ENCODE peak calls at places on chromosome 21, in five cellular contexts. One of them, this sample, is unnamed.

GRCh38 chr21:27108228-27108627 is 141.3 kb upstream of the ADAMTS5 start:
- DNase-seq in GM12891: no peak
- DNase-seq in GM12892: no peak
- DNase-seq in K562: no peak
- DNase-seq in SK-N-SH: peak
- DNase-seq in this sample: no peak

GRCh38 chr21:42242611-42243010 is 23.7 kb downstream of the ABCG1 start:
- DNase-seq in GM12891: no peak
- DNase-seq in GM12892: no peak
- DNase-seq in K562: no peak
- DNase-seq in SK-N-SH: no peak
- DNase-seq in this sample: no peak

GRCh38 chr21:36297938-36298572 is 21.9 kb upstream of the MORC3 start:
- DNase-seq in GM12891: peak
- DNase-seq in GM12892: peak
- DNase-seq in K562: peak
- DNase-seq in SK-N-SH: no peak
- DNase-seq in this sample: no peak

GRCh38 chr21:46388896-46389295 is 64.9 kb downstream of the PCNT start:
- DNase-seq in GM12891: no peak
- DNase-seq in GM12892: no peak
- DNase-seq in K562: no peak
- DNase-seq in SK-N-SH: no peak
- DNase-seq in this sample: no peak

GRCh38 chr21:46354518-46354917 is 30.6 kb downstream of the PCNT start:
- DNase-seq in GM12891: no peak
- DNase-seq in GM12892: no peak
- DNase-seq in K562: no peak
- DNase-seq in SK-N-SH: no peak
- DNase-seq in this sample: no peak

GRCh38 chr21:15601390-15601789 is 128.4 kb upstream of the USP25 start:
- DNase-seq in GM12891: no peak
- DNase-seq in GM12892: no peak
- DNase-seq in K562: no peak
- DNase-seq in SK-N-SH: no peak
- DNase-seq in this sample: no peak

GRCh38 chr21:43752758-43753438 is 23.2 kb downstream of the CSTB start:
- DNase-seq in GM12891: no peak
- DNase-seq in GM12892: no peak
- DNase-seq in K562: no peak
- DNase-seq in SK-N-SH: no peak
- DNase-seq in this sample: no peak

GRCh38 chr21:43917515-43918384 is 52.7 kb downstream of the AGPAT3 start:
- DNase-seq in GM12891: no peak
- DNase-seq in GM12892: no peak
- DNase-seq in K562: peak
- DNase-seq in SK-N-SH: no peak
- DNase-seq in this sample: no peak

GRCh38 chr21:36571556-36571955 is 91.6 kb upstream of the CLDN14 start:
- DNase-seq in GM12891: no peak
- DNase-seq in GM12892: no peak
- DNase-seq in K562: no peak
- DNase-seq in SK-N-SH: no peak
- DNase-seq in this sample: no peak

GRCh38 chr21:42721341-42721824 is 68.0 kb downstream of the PDE9A start:
- DNase-seq in GM12891: no peak
- DNase-seq in GM12892: no peak
- DNase-seq in K562: no peak
- DNase-seq in SK-N-SH: no peak
- DNase-seq in this sample: no peak

GRCh38 chr21:20822559-20823133 is 175.6 kb upstream of the NCAM2 start:
- DNase-seq in GM12891: no peak
- DNase-seq in GM12892: no peak
- DNase-seq in K562: no peak
- DNase-seq in SK-N-SH: no peak
- DNase-seq in this sample: no peak

GRCh38 chr21:43866233-43866632 is 1.2 kb downstream of the AGPAT3 start:
- DNase-seq in GM12891: peak
- DNase-seq in GM12892: peak
- DNase-seq in K562: peak
- DNase-seq in SK-N-SH: peak
- DNase-seq in this sample: no peak

GRCh38 chr21:46352913-46353312 is 29.0 kb downstream of the PCNT start:
- DNase-seq in GM12891: no peak
- DNase-seq in GM12892: no peak
- DNase-seq in K562: no peak
- DNase-seq in SK-N-SH: no peak
- DNase-seq in this sample: no peak

GRCh38 chr21:39556176-39556575 is 56.6 kb upstream of the B3GALT5 start:
- DNase-seq in GM12891: no peak
- DNase-seq in GM12892: no peak
- DNase-seq in K562: no peak
- DNase-seq in SK-N-SH: peak
- DNase-seq in this sample: no peak

GRCh38 chr21:14864211-14865021 is 200.4 kb downstream of the NRIP1 start:
- DNase-seq in GM12891: no peak
- DNase-seq in GM12892: no peak
- DNase-seq in K562: peak
- DNase-seq in SK-N-SH: peak
- DNase-seq in this sample: peak

GRCh38 chr21:19565587-19565986 is 1162.0 kb upstream of the TMPRSS15 start:
- DNase-seq in GM12891: no peak
- DNase-seq in GM12892: no peak
- DNase-seq in K562: no peak
- DNase-seq in SK-N-SH: no peak
- DNase-seq in this sample: no peak

GRCh38 chr21:36425286-36425685 is 40.1 kb downstream of the CHAF1B start:
- DNase-seq in GM12891: no peak
- DNase-seq in GM12892: no peak
- DNase-seq in K562: no peak
- DNase-seq in SK-N-SH: no peak
- DNase-seq in this sample: no peak

GRCh38 chr21:35348686-35349085 is 299.6 kb upstream of the RUNX1 start:
- DNase-seq in GM12891: no peak
- DNase-seq in GM12892: no peak
- DNase-seq in K562: no peak
- DNase-seq in SK-N-SH: no peak
- DNase-seq in this sample: no peak

GRCh38 chr21:14916676-14917141 is 148.1 kb downstream of the NRIP1 start:
- DNase-seq in GM12891: no peak
- DNase-seq in GM12892: no peak
- DNase-seq in K562: no peak
- DNase-seq in SK-N-SH: no peak
- DNase-seq in this sample: no peak

GRCh38 chr21:42440187-42440792 is 36.6 kb downstream of the UBASH3A start:
- DNase-seq in GM12891: peak
- DNase-seq in GM12892: peak
- DNase-seq in K562: no peak
- DNase-seq in SK-N-SH: no peak
- DNase-seq in this sample: no peak

GRCh38 chr21:16193758-16194606 is 464.2 kb downstream of the USP25 start:
- DNase-seq in GM12891: no peak
- DNase-seq in GM12892: no peak
- DNase-seq in K562: no peak
- DNase-seq in SK-N-SH: no peak
- DNase-seq in this sample: no peak

GRCh38 chr21:14603202-14603601 is 57.1 kb upstream of the SAMSN1 start:
- DNase-seq in GM12891: no peak
- DNase-seq in GM12892: no peak
- DNase-seq in K562: no peak
- DNase-seq in SK-N-SH: no peak
- DNase-seq in this sample: no peak

GRCh38 chr21:16081304-16081703 is 351.5 kb downstream of the USP25 start:
- DNase-seq in GM12891: no peak
- DNase-seq in GM12892: no peak
- DNase-seq in K562: no peak
- DNase-seq in SK-N-SH: no peak
- DNase-seq in this sample: no peak

GRCh38 chr21:36640260-36641244 is 58.4 kb upstream of the SIM2 start:
- DNase-seq in GM12891: no peak
- DNase-seq in GM12892: no peak
- DNase-seq in K562: no peak
- DNase-seq in SK-N-SH: no peak
- DNase-seq in this sample: no peak

GRCh38 chr21:41482321-41482720 is 25.6 kb downstream of the TMPRSS2 start:
- DNase-seq in GM12891: no peak
- DNase-seq in GM12892: no peak
- DNase-seq in K562: no peak
- DNase-seq in SK-N-SH: no peak
- DNase-seq in this sample: no peak

GRCh38 chr21:37915941-37916794 is at the start of gene KCNJ6:
- DNase-seq in GM12891: no peak
- DNase-seq in GM12892: no peak
- DNase-seq in K562: peak
- DNase-seq in SK-N-SH: peak
- DNase-seq in this sample: peak
- TF ChIP-seq TAF1 in GM12891: no peak
- TF ChIP-seq TAF1 in GM12892: no peak
- TF ChIP-seq TAF1 in K562: no peak
- TF ChIP-seq TAF1 in SK-N-SH: no peak
- TF ChIP-seq TAF1 in this sample: no peak

DNA sequence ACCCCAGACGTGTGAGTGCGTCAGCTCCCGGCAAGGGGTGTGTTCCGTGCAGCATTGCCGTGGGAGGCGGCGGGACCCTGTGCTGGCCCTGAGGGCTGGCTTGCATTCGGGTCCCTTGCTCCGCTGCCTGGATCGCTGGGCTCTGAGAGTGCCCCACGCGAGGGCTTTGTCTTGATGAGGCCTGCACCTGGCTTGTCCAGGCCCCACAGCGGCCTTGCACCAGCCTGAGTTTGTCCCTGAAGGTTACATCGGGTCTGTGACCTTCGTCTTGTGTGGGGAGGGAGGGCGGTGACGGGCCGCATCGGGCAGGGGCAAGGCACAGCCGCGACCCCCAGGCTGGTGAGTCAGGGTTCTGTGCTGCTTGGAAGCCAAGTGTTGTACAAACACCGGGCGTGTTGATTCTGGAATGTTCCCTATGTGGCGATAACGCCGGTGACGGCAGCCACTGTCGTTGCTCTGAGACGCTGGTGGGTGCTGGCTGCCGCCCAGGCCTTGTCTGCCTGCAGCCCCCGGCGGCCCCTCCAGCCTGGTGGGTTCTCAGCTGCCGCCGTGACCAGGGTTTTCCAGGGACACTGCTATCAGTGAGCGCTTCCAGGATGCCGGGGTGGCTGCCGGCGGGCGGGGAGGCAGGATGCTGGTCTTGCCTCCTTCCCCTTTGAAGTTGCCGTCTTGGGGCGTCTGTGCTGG is 42.9 kb downstream of the SLX9 start:
- DNase-seq in GM12891: no peak
- DNase-seq in GM12892: no peak
- DNase-seq in K562: no peak
- DNase-seq in SK-N-SH: no peak
- DNase-seq in this sample: no peak
- TF ChIP-seq TAF1 in GM12891: no peak
- TF ChIP-seq TAF1 in GM12892: no peak
- TF ChIP-seq TAF1 in K562: no peak
- TF ChIP-seq TAF1 in SK-N-SH: no peak
- TF ChIP-seq TAF1 in this sample: no peak

DNA sequence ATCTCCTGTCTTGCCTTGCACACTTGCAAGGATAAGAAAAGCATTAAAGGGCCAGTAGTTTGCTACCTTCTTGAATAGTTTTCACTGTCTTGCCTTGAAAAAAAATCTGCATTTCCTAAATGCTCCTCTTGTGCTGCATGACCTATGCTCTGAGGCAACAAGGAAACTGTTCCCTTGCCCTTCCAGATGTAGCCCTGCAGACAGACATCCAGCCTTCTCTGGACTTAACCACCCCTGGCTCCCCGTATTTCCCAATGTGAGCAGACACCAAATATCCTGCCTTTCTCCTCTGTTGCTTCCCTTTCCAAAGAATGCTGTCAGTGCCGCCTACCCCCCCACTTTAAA is 177.6 kb downstream of the GABPA start:
- DNase-seq in GM12891: no peak
- DNase-seq in GM12892: no peak
- DNase-seq in K562: no peak
- DNase-seq in SK-N-SH: no peak
- DNase-seq in this sample: no peak
- TF ChIP-seq TAF1 in GM12891: no peak
- TF ChIP-seq TAF1 in GM12892: no peak
- TF ChIP-seq TAF1 in K562: no peak
- TF ChIP-seq TAF1 in SK-N-SH: no peak
- TF ChIP-seq TAF1 in this sample: no peak

GRCh38 chr21:31220567-31220966 is 123.5 kb downstream of the TIAM1 start:
- DNase-seq in GM12891: no peak
- DNase-seq in GM12892: no peak
- DNase-seq in K562: no peak
- DNase-seq in SK-N-SH: no peak
- DNase-seq in this sample: no peak

GRCh38 chr21:31222142-31222541 is 121.9 kb downstream of the TIAM1 start:
- DNase-seq in GM12891: no peak
- DNase-seq in GM12892: no peak
- DNase-seq in K562: no peak
- DNase-seq in SK-N-SH: no peak
- DNase-seq in this sample: no peak

GRCh38 chr21:31216206-31216605 is 127.9 kb downstream of the TIAM1 start:
- DNase-seq in GM12891: no peak
- DNase-seq in GM12892: no peak
- DNase-seq in K562: no peak
- DNase-seq in SK-N-SH: no peak
- DNase-seq in this sample: no peak

GRCh38 chr21:31221051-31221450 is 123.0 kb downstream of the TIAM1 start:
- DNase-seq in GM12891: no peak
- DNase-seq in GM12892: no peak
- DNase-seq in K562: no peak
- DNase-seq in SK-N-SH: no peak
- DNase-seq in this sample: no peak

DNA sequence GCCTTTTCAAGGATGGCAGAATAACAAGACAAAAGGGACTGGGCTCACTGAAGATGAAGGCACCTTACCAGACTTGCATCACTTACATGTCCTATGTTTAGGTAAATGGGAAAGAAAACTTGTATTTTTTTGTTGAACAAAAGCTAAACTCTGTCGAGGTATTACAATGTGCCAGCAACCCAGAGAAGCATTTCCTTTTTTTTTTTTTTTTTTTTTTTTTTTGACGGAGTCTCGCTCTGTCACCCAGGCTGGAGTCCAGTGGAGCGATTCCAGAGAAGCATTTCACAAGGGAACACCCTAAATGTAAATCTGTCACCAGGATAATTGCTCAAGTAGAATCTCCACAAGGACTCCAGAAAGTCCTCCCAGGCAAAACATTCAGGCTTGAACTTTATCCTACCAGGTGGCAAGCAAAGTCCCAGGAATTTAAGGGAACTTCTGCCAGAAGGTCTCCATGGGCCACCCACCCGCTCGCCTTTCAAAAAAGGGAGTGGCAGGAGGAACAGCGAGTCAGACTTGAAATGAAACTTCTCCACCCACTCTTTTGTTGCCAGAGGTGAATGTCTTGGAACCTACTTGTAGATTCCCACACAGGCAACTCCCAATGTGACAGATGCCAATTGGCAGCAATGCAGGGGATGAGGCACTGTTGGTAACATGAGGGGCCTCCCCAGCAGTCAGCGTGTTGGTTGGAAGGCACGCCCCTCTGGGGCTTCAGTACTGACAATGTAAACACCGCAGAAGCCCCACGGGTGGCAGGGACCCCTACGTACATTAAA is 125.0 kb downstream of the TIAM1 start:
- DNase-seq in GM12891: no peak
- DNase-seq in GM12892: no peak
- DNase-seq in K562: no peak
- DNase-seq in SK-N-SH: no peak
- DNase-seq in this sample: no peak
- TF ChIP-seq TAF1 in GM12891: no peak
- TF ChIP-seq TAF1 in GM12892: no peak
- TF ChIP-seq TAF1 in K562: no peak
- TF ChIP-seq TAF1 in SK-N-SH: no peak
- TF ChIP-seq TAF1 in this sample: no peak

This sample was measured in H1.